ENCODE peak calls at places on chromosomes 6 and 20, in eight cellular contexts. G is thoracic aorta; E is activated T-helper 1 cell treated with anti-CD3 and anti-CD28 coated beads, Interleukin-12 subunit alpha, Interleukin-12 subunit beta, Interleukin-2, Interleukin-4 antibody, amounts not matched to agents 30 ng/mL and 10 ng/mL and 1 ng/mL, durations not matched to agents 14 hours and 24 hours and 36 hours; Z is NAMALWA; N is GM06990; A is naive B cell; B is stimulated activated CD4-positive, alpha-beta T cell treated with anti-CD3 and anti-CD28 coated beads, Interleukin-2, amount 100 ng/mL, for 24 hours; P is HFFc6. R is an unnamed sample.

GRCh38 chr6:139881728-139882211 is 507.3 kb upstream of the CITED2 start:
- DNase-seq in G (no peak), E (no peak), Z (peak; percentile 62), N (no peak), A (peak; percentile 6), B (no peak), P (peak; percentile 33), R (peak; percentile 43)

GRCh38 chr20:56957737-56958553 is 308.5 kb downstream of the BMP7 start:
- DNase-seq in G (no peak), E (no peak), Z (no peak), N (no peak), A (no peak), B (no peak), P (no peak), R (no peak)

GRCh38 chr20:49684335-49684997 is 29.2 kb downstream of the B4GALT5 start:
- DNase-seq in G (no peak), E (no peak), Z (no peak), N (no peak), A (no peak), B (no peak), P (no peak), R (no peak)

GRCh38 chr6:87705070-87705691 is 3.1 kb upstream of the AKIRIN2 start:
- DNase-seq in G (no peak), E (peak; percentile 15), Z (no peak), N (peak; percentile 77), A (no peak), B (peak; percentile 48), P (peak; percentile 45), R (peak; percentile 74)

GRCh38 chr20:34771680-34772081 is 53.8 kb downstream of the NCOA6 start:
- DNase-seq in G (no peak), E (no peak), Z (no peak), N (no peak), A (no peak), B (no peak), P (peak; percentile 29), R (no peak)

GRCh38 chr6:1612902-1613301 is 3.2 kb downstream of the FOXC1 start:
- DNase-seq in G (no peak), E (no peak), Z (no peak), N (no peak), A (no peak), B (no peak), P (peak; percentile 87), R (no peak)

GRCh38 chr6:46510656-46511055 is 19.4 kb upstream of the RCAN2 start:
- DNase-seq in G (no peak), E (no peak), Z (no peak), N (no peak), A (no peak), B (no peak), P (no peak), R (no peak)

GRCh38 chr6:129440691-129441090 is 269.3 kb downstream of the ARHGAP18 start:
- DNase-seq in G (no peak), E (no peak), Z (peak; percentile 29), N (no peak), A (no peak), B (no peak), P (peak; percentile 4), R (no peak)

GRCh38 chr6:52162940-52163908 is 23.0 kb upstream of the IL17A start:
- DNase-seq in G (no peak), E (no peak), Z (peak; percentile 54), N (no peak), A (peak; percentile 1), B (no peak), P (peak; percentile 29), R (peak; percentile 30)

GRCh38 chr6:14921170-14921569 is 324.7 kb upstream of the JARID2 start:
- DNase-seq in G (no peak), E (no peak), Z (no peak), N (no peak), A (no peak), B (no peak), P (no peak), R (no peak)

GRCh38 chr20:45315672-45316071 is 7.6 kb upstream of the MATN4 start:
- DNase-seq in G (no peak), E (no peak), Z (no peak), N (no peak), A (no peak), B (no peak), P (no peak), R (no peak)

GRCh38 chr6:64084201-64084663 is 448.6 kb downstream of the PHF3 start:
- DNase-seq in G (no peak), E (no peak), Z (no peak), N (no peak), A (no peak), B (no peak), P (no peak), R (no peak)

GRCh38 chr20:4017051-4017702 is 1.8 kb upstream of the RNF24 start:
- DNase-seq in G (no peak), E (no peak), Z (no peak), N (no peak), A (no peak), B (no peak), P (no peak), R (no peak)

GRCh38 chr6:116220172-116220571 is 33.7 kb downstream of the TSPYL4 start:
- DNase-seq in G (no peak), E (no peak), Z (no peak), N (no peak), A (no peak), B (no peak), P (no peak), R (no peak)

GRCh38 chr6:166553563-166554271 is 32.8 kb downstream of the RAMACL start:
- DNase-seq in G (no peak), E (no peak), Z (no peak), N (no peak), A (no peak), B (no peak), P (peak; percentile 90), R (no peak)

GRCh38 chr20:8127553-8128255 is 4.4 kb upstream of the PLCB1 start:
- DNase-seq in G (no peak), E (no peak), Z (no peak), N (peak; percentile 68), A (no peak), B (no peak), P (no peak), R (no peak)

GRCh38 chr20:1844723-1845523 is 50.3 kb upstream of the SIRPA start:
- DNase-seq in G (no peak), E (peak; percentile 6), Z (peak; percentile 52), N (peak; percentile 64), A (peak; percentile 90), B (peak; percentile 24), P (no peak), R (peak; percentile 89)

GRCh38 chr20:49866051-49866450 is 49.3 kb downstream of the SPATA2 start:
- DNase-seq in G (no peak), E (no peak), Z (no peak), N (no peak), A (no peak), B (no peak), P (peak; percentile 42), R (no peak)

GRCh38 chr20:49867453-49868215 is 47.7 kb downstream of the SPATA2 start:
- DNase-seq in G (no peak), E (no peak), Z (no peak), N (no peak), A (no peak), B (no peak), P (no peak), R (no peak)

GRCh38 chr6:98498891-98499290 is 335.5 kb upstream of the POU3F2 start:
- DNase-seq in G (no peak), E (no peak), Z (no peak), N (no peak), A (no peak), B (no peak), P (no peak), R (no peak)

GRCh38 chr20:1820137-1821074 is 74.8 kb upstream of the SIRPA start:
- DNase-seq in G (no peak), E (no peak), Z (no peak), N (no peak), A (no peak), B (no peak), P (peak; percentile 70), R (no peak)

GRCh38 chr6:13763740-13764381 is 50.5 kb downstream of the MCUR1 start:
- DNase-seq in G (no peak), E (no peak), Z (peak; percentile 26), N (peak; percentile 41), A (no peak), B (peak; percentile 53), P (no peak), R (peak; percentile 45)

GRCh38 chr20:35511814-35512420 is 17.5 kb downstream of the C20orf173 start:
- DNase-seq in G (no peak), E (no peak), Z (peak; percentile 22), N (no peak), A (no peak), B (no peak), P (peak; percentile 42), R (no peak)

GRCh38 chr6:33313105-33313708 is 671 bp downstream of the TAPBP start:
- DNase-seq in G (no peak), E (no peak), Z (peak; percentile 68), N (no peak), A (peak; percentile 65), B (peak; percentile 62), P (no peak), R (no peak)

GRCh38 chr20:51945177-51945576 is 142.9 kb upstream of the SALL4 start:
- DNase-seq in G (no peak), E (no peak), Z (no peak), N (no peak), A (no peak), B (no peak), P (no peak), R (no peak)

GRCh38 chr6:113645576-113645970 is 211.6 kb upstream of the MARCKS start:
- DNase-seq in G (no peak), E (no peak), Z (no peak), N (no peak), A (no peak), B (no peak), P (peak; percentile 95), R (no peak)

GRCh38 chr6:42021847-42022754 is 28.2 kb upstream of the TAF8 start:
- DNase-seq in G (no peak), E (peak; percentile 59), Z (peak; percentile 95), N (peak; percentile 79), A (peak; percentile 84), B (peak; percentile 73), P (no peak), R (peak; percentile 66)

GRCh38 chr6:17589402-17590116 is 10.5 kb upstream of the FAM8A1 start:
- DNase-seq in G (no peak), E (no peak), Z (no peak), N (no peak), A (no peak), B (no peak), P (peak; percentile 82), R (no peak)

GRCh38 chr20:64129146-64129782 is 21.9 kb upstream of the NPBWR2 start:
- DNase-seq in G (no peak), E (no peak), Z (no peak), N (no peak), A (no peak), B (no peak), P (no peak), R (no peak)

GRCh38 chr6:21791066-21791465 is 197.5 kb downstream of the SOX4 start:
- DNase-seq in G (no peak), E (no peak), Z (no peak), N (no peak), A (no peak), B (no peak), P (no peak), R (no peak)

GRCh38 chr6:44233560-44234100 is 10.2 kb downstream of the SLC29A1 start:
- DNase-seq in G (no peak), E (no peak), Z (no peak), N (no peak), A (no peak), B (no peak), P (no peak), R (no peak)

GRCh38 chr6:170056329-170056728 is 234.5 kb downstream of the DLL1 start:
- DNase-seq in G (no peak), E (no peak), Z (no peak), N (no peak), A (no peak), B (no peak), P (no peak), R (no peak)

GRCh38 chr6:71473908-71474307 is 185.3 kb downstream of the OGFRL1 start:
- DNase-seq in G (peak; percentile 64), E (no peak), Z (no peak), N (no peak), A (no peak), B (no peak), P (peak; percentile 87), R (no peak)

GRCh38 chr6:127586372-127586771 is 9.4 kb downstream of the C6orf58 start:
- DNase-seq in G (no peak), E (no peak), Z (no peak), N (no peak), A (no peak), B (no peak), P (no peak), R (no peak)

R was measured in GM10248.